ENCODE peak calls at places on chromosomes 11 and 22, in six cellular contexts. U is HepG2, F is GM12878, T is endothelial cell of umbilical vein, W is K562, K is A549. A is an unnamed sample.

GRCh38 chr11:130585545-130585944 is 137.1 kb downstream of the ADAMTS15 start:
- DNase-seq in K (peak; percentile 58), F (no peak), T (no peak), W (no peak), U (no peak), A (no peak)

GRCh38 chr11:69841859-69842698 is 22.9 kb upstream of the FGF3 start:
- DNase-seq in F (no peak), W (peak; percentile 45), T (no peak), K (peak; percentile 44), U (no peak), A (peak; percentile 50)

GRCh38 chr22:36510966-36511881 is 4.4 kb upstream of the FOXRED2 start:
- DNase-seq in W (peak; percentile 56), K (peak; percentile 55), F (no peak), U (peak; percentile 54), T (peak; percentile 52), A (peak; percentile 55)

GRCh38 chr11:103594283-103594682 is 442.2 kb upstream of the DDI1 start:
- DNase-seq in W (no peak), F (no peak), U (no peak), T (no peak), K (no peak), A (no peak)

GRCh38 chr11:42620796-42621195 is 691.0 kb upstream of the API5 start:
- DNase-seq in U (no peak), F (no peak), W (no peak), K (no peak), T (no peak), A (no peak)

GRCh38 chr11:77126156-77126775 is 1.8 kb upstream of the MYO7A start:
- DNase-seq in F (no peak), W (no peak), K (no peak), T (no peak), U (no peak), A (no peak)

GRCh38 chr22:21449531-21450319 is 17.5 kb upstream of the TMEM191C start:
- DNase-seq in T (no peak), F (no peak), K (no peak), W (no peak), U (no peak), A (no peak)

GRCh38 chr11:78060533-78060932 is 3.1 kb upstream of the THRSP start:
- DNase-seq in K (no peak), W (no peak), F (no peak), U (no peak), T (no peak), A (no peak)

GRCh38 chr22:38233427-38233826 is 31.6 kb downstream of the MAFF start:
- DNase-seq in T (peak; percentile 32), K (no peak), U (no peak), W (no peak), F (no peak), A (no peak)

GRCh38 chr22:41355895-41356294 is 25.8 kb upstream of the TEF start:
- DNase-seq in F (no peak), K (no peak), U (no peak), T (no peak), W (no peak), A (no peak)

GRCh38 chr11:86294026-86294425 is 8.0 kb upstream of the HIKESHI start:
- DNase-seq in K (no peak), F (no peak), T (no peak), W (no peak), U (no peak), A (no peak)

GRCh38 chr11:11520231-11521015 is 101.4 kb downstream of the GALNT18 start:
- DNase-seq in T (no peak), U (no peak), W (no peak), F (no peak), K (no peak), A (no peak)

GRCh38 chr22:27170491-27170890 is 513.1 kb downstream of the MIAT start:
- DNase-seq in U (no peak), T (peak; percentile 36), W (no peak), K (peak; percentile 69), F (no peak), A (peak; percentile 50)

GRCh38 chr11:94199367-94200130 is 70.9 kb downstream of the PANX1 start:
- DNase-seq in F (no peak), K (no peak), T (no peak), W (no peak), U (no peak), A (no peak)

GRCh38 chr22:28927526-28928089 is 44.2 kb downstream of the ZNRF3 start:
- DNase-seq in W (peak; percentile 18), K (no peak), F (no peak), U (no peak), T (no peak), A (no peak)

GRCh38 chr11:125202977-125203376 is 38.4 kb downstream of the PKNOX2 start:
- DNase-seq in F (no peak), W (no peak), U (no peak), K (no peak), T (no peak), A (no peak)

GRCh38 chr11:125201525-125202121 is 37.1 kb downstream of the PKNOX2 start:
- DNase-seq in K (no peak), U (peak; percentile 50), W (no peak), T (peak; percentile 90), F (no peak), A (no peak)

GRCh38 chr11:125199915-125200314 is 35.4 kb downstream of the PKNOX2 start:
- DNase-seq in W (no peak), K (no peak), F (no peak), U (no peak), T (no peak), A (no peak)

GRCh38 chr11:125200441-125200840 is 35.9 kb downstream of the PKNOX2 start:
- DNase-seq in W (no peak), U (no peak), T (no peak), K (no peak), F (no peak), A (no peak)

DNA sequence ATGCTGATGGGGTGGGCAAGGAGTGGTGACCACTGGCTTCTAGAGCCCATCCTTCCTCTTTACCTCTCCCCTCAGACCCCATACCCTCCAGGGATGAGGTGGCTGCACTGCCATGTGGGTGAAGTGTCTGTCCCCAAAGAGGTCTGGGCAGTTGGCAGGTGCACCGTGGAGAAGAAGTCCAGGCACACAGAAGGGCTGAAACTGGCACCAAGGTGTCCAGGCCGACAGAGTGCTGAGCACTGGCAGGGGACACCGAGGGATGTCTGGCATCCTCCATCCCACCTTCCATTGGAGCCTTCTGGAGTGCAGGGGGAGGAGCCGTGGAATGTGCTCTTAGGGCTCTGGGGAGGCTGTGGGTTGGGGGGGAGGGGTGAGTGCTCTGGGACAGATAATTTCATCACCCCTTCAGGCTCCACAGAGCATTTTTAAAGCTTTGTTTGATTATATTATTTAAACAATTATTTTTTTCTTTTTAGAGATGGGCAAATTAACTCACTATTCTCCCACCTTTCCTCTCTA is 37.9 kb downstream of the PKNOX2 start:
- DNase-seq in T (no peak), W (no peak), K (no peak), U (no peak), F (no peak), A (no peak)
- TF ChIP-seq MYC in T (no peak), W (no peak), K (no peak), U (no peak), F (no peak), A (no peak)

GRCh38 chr11:72292106-72292790 is 48.3 kb upstream of the PHOX2A start:
- DNase-seq in U (no peak), K (no peak), W (no peak), F (no peak), T (no peak), A (no peak)

GRCh38 chr11:72293391-72293790 is 49.4 kb upstream of the PHOX2A start:
- DNase-seq in F (no peak), U (no peak), K (no peak), T (no peak), W (no peak), A (no peak)

GRCh38 chr11:72294566-72295395 is 50.8 kb upstream of the PHOX2A start:
- DNase-seq in W (no peak), K (no peak), F (no peak), T (no peak), U (no peak), A (no peak)

GRCh38 chr11:72295471-72295870 is 51.5 kb upstream of the PHOX2A start:
- DNase-seq in W (no peak), T (no peak), F (no peak), K (no peak), U (no peak), A (no peak)

GRCh38 chr11:72293910-72294533 is 50.0 kb upstream of the PHOX2A start:
- DNase-seq in W (no peak), F (no peak), K (no peak), T (no peak), U (no peak), A (no peak)
- TF ChIP-seq MAX in W (no peak), F (no peak), K (no peak), T (no peak), U (no peak), A (no peak)

DNA sequence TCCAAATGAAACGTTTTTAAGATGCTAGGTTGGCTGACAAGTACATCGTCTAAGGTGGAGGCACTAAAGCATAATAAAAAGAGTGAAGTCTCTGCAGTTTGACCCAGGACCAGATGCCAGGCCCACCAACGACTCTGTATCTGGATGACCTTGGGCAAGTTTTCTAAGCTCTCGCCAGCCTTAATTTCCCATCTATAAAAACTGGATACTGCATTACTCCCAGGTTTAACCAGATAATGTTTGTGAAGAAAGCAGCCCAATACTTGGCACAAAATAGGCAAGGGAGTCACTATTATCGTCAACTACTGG is 49.0 kb downstream of the FAM83F start:
- DNase-seq in K (no peak), W (no peak), F (no peak), U (no peak), T (no peak), A (no peak)
- H3K4me3 ChIP-seq in K (peak overlapping the region; percentile 63), W (peak overlapping the region; percentile 52), F (peak overlapping the region; percentile 72), U (peak overlapping the region; percentile 66), T (peak overlapping the region; percentile 15), A (peak overlapping the region; percentile 79)

GRCh38 chr22:47089374-47089773 is 326.9 kb downstream of the TBC1D22A start:
- DNase-seq in W (peak; percentile 14), T (no peak), K (no peak), F (no peak), U (no peak), A (no peak)

GRCh38 chr22:47089796-47090460 is 327.5 kb downstream of the TBC1D22A start:
- DNase-seq in F (no peak), K (no peak), W (peak; percentile 64), U (no peak), T (no peak), A (no peak)

GRCh38 chr22:47091241-47091691 is 328.8 kb downstream of the TBC1D22A start:
- DNase-seq in T (no peak), W (peak; percentile 88), F (no peak), K (no peak), U (no peak), A (no peak)

GRCh38 chr22:47091921-47092700 is 329.7 kb downstream of the TBC1D22A start:
- DNase-seq in K (no peak), F (no peak), U (no peak), W (no peak), T (no peak), A (no peak)

DNA sequence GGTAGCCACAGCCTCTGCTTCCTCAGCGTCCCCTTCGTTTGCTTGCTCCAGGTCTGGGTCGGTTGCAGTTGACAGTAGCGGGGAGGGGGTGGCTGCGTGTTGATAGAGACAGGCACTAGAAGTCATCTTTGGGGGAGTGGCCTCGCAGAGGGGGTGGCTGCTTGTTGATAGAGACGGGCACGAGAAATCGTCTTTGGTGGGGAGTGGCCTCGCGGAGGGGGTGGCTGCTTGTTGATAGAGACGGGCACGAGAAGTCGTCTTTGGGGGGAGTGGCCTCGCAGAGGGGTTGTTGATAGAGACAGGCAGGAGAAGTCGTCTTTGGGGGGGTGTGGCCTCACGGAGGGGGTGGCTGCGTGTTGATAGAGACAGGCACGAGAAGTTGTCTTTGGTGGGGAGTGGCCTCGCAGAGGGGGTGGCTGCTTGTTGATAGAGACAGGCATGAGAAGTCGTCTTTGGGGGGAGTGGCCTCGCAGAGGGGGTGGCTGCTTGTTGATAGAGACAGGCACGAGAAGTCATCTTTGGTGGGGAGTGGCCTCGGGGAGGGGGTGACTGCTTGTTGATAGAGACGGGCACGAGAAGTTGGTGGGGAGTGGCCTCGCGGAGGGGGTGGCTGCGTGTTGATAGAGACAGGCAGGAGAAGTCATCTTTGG is 328.3 kb downstream of the TBC1D22A start:
- DNase-seq in F (no peak), K (no peak), W (peak; percentile 86), T (peak; percentile 22), U (no peak), A (no peak)
- TF ChIP-seq MYC in F (no peak), K (no peak), W (no peak), T (no peak), U (no peak), A (no peak)

A was measured in NB4.